ENCODE peak calls at places on chromosomes 3 and 15, in eight cellular contexts. L is fibroblast of pulmonary artery; Z is Daoy; I is GM12892; M is stimulated activated CD8-positive, alpha-beta memory T cell treated with anti-CD3 and anti-CD28 coated beads, Interleukin-15, amount 100 ng/mL, for 48 hours; A is T1000; F is Ammon's horn; U is CD8-positive, alpha-beta T cell. G is an unnamed sample.

GRCh38 chr3:160368804-160369203 is 30.2 kb downstream of the IFT80 start:
- DNase-seq in U (no peak), M (no peak), I (no peak), L (no peak), F (no peak), A (no peak), Z (no peak), G (no peak)

GRCh38 chr3:197501496-197501878 is 54.3 kb downstream of the BDH1 start:
- DNase-seq in A (no peak), M (no peak), Z (peak), F (peak), L (peak), I (no peak), U (no peak), G (peak)

GRCh38 chr15:92690370-92690769 is 34.8 kb upstream of the FAM174B start:
- DNase-seq in A (no peak), U (no peak), F (no peak), M (no peak), I (no peak), L (no peak), Z (no peak), G (no peak)

GRCh38 chr3:183449391-183449790 is 21.0 kb upstream of the MCF2L2 start:
- DNase-seq in L (peak), M (no peak), U (no peak), Z (peak), A (no peak), I (no peak), F (peak), G (peak)

GRCh38 chr15:62606376-62607164 is 436.0 kb upstream of the TPM1 start:
- DNase-seq in F (no peak), A (peak), Z (peak), M (no peak), L (peak), U (no peak), I (no peak), G (no peak)

GRCh38 chr3:115512565-115513410 is 110.5 kb upstream of the GAP43 start:
- DNase-seq in A (peak), M (no peak), I (no peak), L (peak), U (no peak), F (peak), Z (peak), G (peak)

GRCh38 chr3:71585126-71585525 is 1.6 kb upstream of the FOXP1 start:
- DNase-seq in Z (no peak), M (no peak), L (no peak), I (no peak), F (no peak), A (no peak), U (no peak), G (no peak)

GRCh38 chr3:32500225-32500624 is 2.4 kb downstream of the CMTM6 start:
- DNase-seq in L (no peak), U (no peak), Z (no peak), A (no peak), F (no peak), I (no peak), M (no peak), G (no peak)

GRCh38 chr3:172557515-172558220 is 34.4 kb upstream of the TNFSF10 start:
- DNase-seq in L (peak), U (no peak), M (no peak), Z (no peak), A (no peak), I (no peak), F (peak), G (no peak)

GRCh38 chr3:46660003-46660402 is 33.5 kb downstream of the ALS2CL start:
- DNase-seq in Z (no peak), L (no peak), I (no peak), M (no peak), F (peak), A (no peak), U (no peak), G (no peak)

GRCh38 chr3:122668930-122669730 is 11.5 kb upstream of the PARP14 start:
- DNase-seq in M (no peak), Z (peak), A (peak), F (no peak), U (no peak), I (no peak), L (peak), G (no peak)

GRCh38 chr3:59017617-59017984 is 32.2 kb downstream of the CFAP20DC start:
- DNase-seq in Z (no peak), I (no peak), A (no peak), F (no peak), L (no peak), M (no peak), U (no peak), G (no peak)

G was measured in GM23338.